ENCODE peak calls at places on chromosomes 5 and 9, in four cellular contexts. X is HCT116, F is PC-3, S is GM23338. V is an unnamed sample.

GRCh38 chr5:36177154-36177553 is 25.2 kb downstream of the SKP2 start:
- DNase-seq in X (no peak), F (no peak), S (no peak), V (peak)

GRCh38 chr9:20906326-20906725 is 125.1 kb downstream of the HACD4 start:
- DNase-seq in X (no peak), F (no peak), S (no peak), V (no peak)

GRCh38 chr5:157390179-157390923 is 69.7 kb upstream of the NIPAL4 start:
- DNase-seq in X (peak), F (peak), S (no peak), V (no peak)

GRCh38 chr5:4976918-4977317 is 163.2 kb upstream of the ADAMTS16 start:
- DNase-seq in X (no peak), F (no peak), S (no peak), V (no peak)

GRCh38 chr9:91425270-91425669 is 1.6 kb upstream of the NFIL3 start:
- DNase-seq in X (no peak), F (no peak), S (no peak), V (peak)

GRCh38 chr5:158737536-158738027 is 362.1 kb downstream of the EBF1 start:
- DNase-seq in X (no peak), F (no peak), S (peak), V (no peak)

GRCh38 chr5:541888-542692 is 17.8 kb upstream of the SLC9A3 start:
- DNase-seq in X (no peak), F (no peak), S (no peak), V (no peak)

GRCh38 chr5:38408446-38409175 is 147.8 kb downstream of the LIFR start:
- DNase-seq in X (no peak), F (no peak), S (no peak), V (no peak)

GRCh38 chr9:82934949-82935348 is 128.0 kb downstream of the RASEF start:
- DNase-seq in X (no peak), F (peak), S (peak), V (no peak)

DNA sequence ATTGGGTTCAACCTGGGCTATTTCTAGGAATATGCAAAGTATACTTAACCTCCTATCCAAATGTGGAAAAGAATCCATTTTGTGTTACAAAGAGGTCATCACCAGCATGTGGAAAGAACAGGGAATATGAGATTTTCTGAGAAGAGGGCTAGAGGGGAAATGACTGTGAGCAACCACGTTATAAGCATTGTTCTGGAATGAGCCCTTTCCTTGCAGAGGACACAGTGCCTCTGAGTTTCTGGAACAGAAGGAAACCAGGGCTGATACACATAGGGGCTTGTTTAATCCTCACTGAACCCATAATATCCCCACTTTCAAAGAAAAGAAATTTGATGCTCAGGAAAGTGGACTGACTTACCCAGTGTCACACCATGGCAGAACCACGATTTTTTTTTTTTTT is 53.0 kb downstream of the SFXN1 start:
- DNase-seq in X (no peak), F (no peak), S (no peak), V (no peak)
- TF ChIP-seq EZH2phosphoT487 in X (no peak), F (no peak), S (no peak), V (no peak)

GRCh38 chr9:116154334-116154975 is 864 bp downstream of the PAPPA start:
- DNase-seq in X (no peak), F (no peak), S (peak), V (peak)

GRCh38 chr9:116155700-116156045 is 2.1 kb downstream of the PAPPA start:
- DNase-seq in X (no peak), F (no peak), S (peak), V (no peak)

GRCh38 chr9:116154976-116155699 is 1.5 kb downstream of the PAPPA start:
- DNase-seq in X (no peak), F (no peak), S (peak), V (no peak)

GRCh38 chr9:116156621-116157314 is 3.2 kb downstream of the PAPPA start:
- DNase-seq in X (no peak), F (peak), S (peak), V (no peak)

DNA sequence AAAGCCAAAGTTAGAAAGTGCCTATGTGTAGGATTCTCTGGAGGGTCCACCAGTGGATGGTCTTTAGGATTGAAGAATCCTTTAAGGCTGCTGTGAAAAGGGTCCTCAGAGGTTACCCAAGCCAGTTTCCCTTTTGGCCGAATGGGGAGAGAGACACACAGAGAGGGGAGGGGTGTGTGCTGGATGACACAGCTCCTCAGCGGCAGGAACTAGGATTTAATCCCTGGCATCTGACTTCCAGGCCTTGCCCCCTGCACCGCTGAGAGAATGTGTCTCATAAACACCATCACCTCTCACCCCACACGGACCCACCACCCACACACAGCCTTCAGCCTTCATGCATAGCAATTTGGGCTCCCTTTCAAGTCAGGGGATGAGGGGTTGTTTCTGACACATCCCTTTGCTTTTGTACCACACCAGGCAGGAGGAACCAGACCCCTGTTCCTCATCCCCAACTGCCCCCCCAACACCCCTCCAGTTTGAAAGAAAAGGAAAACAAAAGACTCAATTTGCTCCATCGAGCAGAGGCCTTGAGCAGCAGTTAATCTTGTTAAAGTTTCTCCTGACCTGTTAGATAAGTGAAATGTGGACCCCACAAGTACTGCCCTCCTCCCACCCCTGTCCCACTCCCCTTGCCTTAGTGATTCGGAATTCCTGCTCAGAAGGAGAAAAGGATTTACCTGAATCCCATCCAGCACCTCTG is 4.0 kb downstream of the PAPPA start:
- DNase-seq in X (no peak), F (no peak), S (peak), V (no peak)
- H3K4me2 ChIP-seq in X (no peak), F (no peak), S (peak), V (no peak)

GRCh38 chr9:16689352-16689938 is 181.0 kb downstream of the BNC2 start:
- DNase-seq in X (no peak), F (peak), S (no peak), V (no peak)
- TF ChIP-seq EZH2phosphoT487 in X (no peak), F (no peak), S (no peak), V (no peak)

GRCh38 chr9:134886413-134886913 is 5.9 kb downstream of the FCN2 start:
- DNase-seq in X (no peak), F (no peak), S (no peak), V (no peak)

GRCh38 chr9:134887219-134887618 is 6.6 kb downstream of the FCN2 start:
- DNase-seq in X (no peak), F (no peak), S (no peak), V (no peak)

GRCh38 chr9:134889386-134890214 is 9.0 kb downstream of the FCN2 start:
- DNase-seq in X (no peak), F (no peak), S (no peak), V (no peak)

GRCh38 chr9:134888603-134889195 is 8.1 kb downstream of the FCN2 start:
- DNase-seq in X (no peak), F (no peak), S (no peak), V (no peak)

DNA sequence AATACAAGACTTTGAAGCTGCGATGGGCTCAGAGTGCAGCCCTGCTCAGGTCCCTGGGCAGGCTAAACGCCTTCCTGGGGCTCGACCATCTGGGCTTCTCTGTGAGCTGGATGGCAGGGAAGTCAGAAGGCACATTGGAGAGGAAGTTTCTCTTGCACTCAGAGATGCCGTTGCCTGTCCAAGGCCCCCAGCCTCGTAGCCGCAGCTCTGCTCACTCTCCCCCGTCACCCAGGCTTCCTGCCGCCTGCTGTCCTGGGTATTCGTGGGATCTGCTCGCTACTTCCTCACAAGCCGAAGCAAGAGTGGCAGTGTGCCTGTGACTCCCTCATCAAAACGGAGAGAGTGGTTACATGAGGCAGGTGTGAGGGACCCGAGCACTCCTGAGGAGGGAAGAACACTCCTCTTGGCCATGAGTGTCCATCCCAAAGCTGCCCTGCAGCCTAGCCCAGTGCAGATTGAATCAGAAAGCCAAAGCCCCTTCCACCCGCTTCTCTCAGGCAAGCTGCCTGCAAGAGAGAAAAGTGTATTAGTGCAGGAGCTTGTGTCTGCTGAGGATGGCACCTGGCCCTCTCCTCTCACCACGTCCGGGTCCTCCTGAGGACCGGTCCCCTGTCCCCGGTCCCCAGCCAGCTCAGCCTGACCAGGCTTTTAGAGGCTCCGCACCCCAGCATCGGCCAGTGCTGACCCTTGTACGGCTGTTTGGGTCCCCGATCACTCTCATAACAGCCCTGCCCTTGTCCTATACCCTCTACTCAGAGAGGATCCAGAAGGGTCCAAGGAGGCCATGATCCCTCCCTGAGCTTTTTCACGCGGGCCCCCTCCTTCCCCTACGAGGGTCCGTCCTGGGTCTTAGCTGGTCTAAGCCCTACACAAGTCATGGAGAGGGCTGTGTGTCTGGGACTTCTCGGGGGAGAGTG is 7.3 kb downstream of the FCN2 start:
- DNase-seq in X (no peak), F (no peak), S (no peak), V (no peak)
- H3K4me2 ChIP-seq in X (no peak), F (no peak), S (no peak), V (no peak)

V was measured in MM.1S.